ENCODE peak calls at places on chromosomes 12 and 14, in four cellular contexts. G is CD4-positive, CD25-positive, alpha-beta regulatory T cell; Z is Peyer's patch; B is iPS DF 6.9. N is an unnamed sample. For H3K27me3, the result is how much of the 10 kb centered on the place peaks cover.

GRCh38 chr14:72515779-72516770 is 377.8 kb downstream of the DPF3 start:
- DNase-seq in G (no peak), Z (no peak), B (no peak), N (no peak)

GRCh38 chr14:65330416-65330815 is 82.1 kb upstream of the FUT8 start:
- DNase-seq in G (no peak), Z (no peak), B (no peak), N (no peak)

GRCh38 chr12:6330192-6330591 is 11.7 kb downstream of the TNFRSF1A start:
- DNase-seq in G (no peak), Z (peak), B (no peak), N (no peak)

GRCh38 chr12:127393896-127394295 is 873.1 kb upstream of the TMEM132C start:
- DNase-seq in G (no peak), Z (no peak), B (no peak), N (no peak)

GRCh38 chr14:38197761-38198345 is 9.9 kb upstream of the SSTR1 start:
- DNase-seq in G (no peak), Z (no peak), B (no peak), N (no peak)

GRCh38 chr14:93137864-93138263 is 22.1 kb upstream of the ITPK1 start:
- DNase-seq in G (no peak), Z (peak), B (no peak), N (no peak)

GRCh38 chr14:38505221-38506095 is 249.6 kb upstream of the CLEC14A start:
- DNase-seq in G (no peak), Z (no peak), B (no peak), N (no peak)

GRCh38 chr12:123934829-123935228 is 37.8 kb downstream of the CCDC92 start:
- DNase-seq in G (no peak), Z (no peak), B (no peak), N (no peak)

GRCh38 chr14:25231006-25231405 is 181.1 kb upstream of the STXBP6 start:
- DNase-seq in G (no peak), Z (no peak), B (no peak), N (no peak)

GRCh38 chr12:49232940-49233841 is 31.7 kb upstream of the TUBA1C start:
- DNase-seq in G (no peak), Z (peak), B (no peak), N (no peak)

GRCh38 chr14:104522926-104523545 is 56.5 kb upstream of the C14orf180 start:
- DNase-seq in G (no peak), Z (no peak), B (no peak), N (no peak)

GRCh38 chr14:98503086-98503815 is 768.7 kb downstream of the BCL11B start:
- DNase-seq in G (no peak), Z (no peak), B (no peak), N (no peak)

GRCh38 chr12:58809064-58809607 is 111.2 kb downstream of the LRIG3 start:
- DNase-seq in G (no peak), Z (no peak), B (no peak), N (no peak)

GRCh38 chr14:72847721-72848120 is 46.2 kb downstream of the DPF3 start:
- DNase-seq in G (no peak), Z (no peak), B (no peak), N (no peak)

GRCh38 chr14:100775351-100775830 is 48.7 kb downstream of the DLK1 start:
- DNase-seq in G (no peak), Z (no peak), B (no peak), N (no peak)

GRCh38 chr12:58938440-58938839 is 18.1 kb upstream of the LRIG3 start:
- DNase-seq in G (no peak), Z (no peak), B (no peak), N (no peak)

GRCh38 chr12:124609041-124609984 is 41.9 kb upstream of the NCOR2 start:
- DNase-seq in G (peak), Z (peak), B (no peak), N (peak)

GRCh38 chr12:64733857-64734256 is 25.3 kb downstream of the GNS start:
- DNase-seq in G (no peak), Z (no peak), B (no peak), N (no peak)

GRCh38 chr14:88551094-88551870 is 3.5 kb downstream of the PTPN21 start:
- DNase-seq in G (peak), Z (peak), B (no peak), N (no peak)

GRCh38 chr14:50364792-50365191 is 31.9 kb downstream of the CDKL1 start:
- DNase-seq in G (no peak), Z (peak), B (no peak), N (no peak)

GRCh38 chr12:123891516-123892179 is 81.0 kb downstream of the CCDC92 start:
- DNase-seq in G (no peak), Z (no peak), B (no peak), N (no peak)

DNA sequence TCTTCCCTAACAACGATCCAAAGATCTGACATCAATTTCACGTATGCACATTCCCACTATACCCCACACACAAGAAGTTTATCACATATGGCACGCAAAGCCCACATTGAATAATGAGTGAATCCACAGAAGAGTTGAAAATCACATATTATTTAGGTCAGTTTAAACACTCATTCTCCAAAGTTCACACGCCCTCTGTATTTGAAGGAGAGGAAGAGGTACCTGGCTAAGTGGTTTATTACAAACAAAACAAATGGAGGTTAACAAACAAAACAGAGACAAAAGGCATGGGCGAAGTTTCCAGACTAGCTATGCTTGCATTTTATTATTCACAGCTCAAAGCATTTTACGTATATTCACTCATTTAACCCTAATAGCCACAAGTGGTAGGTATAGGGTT is 41.8 kb downstream of the CPM start:
- DNase-seq in G (no peak), Z (no peak), B (no peak), N (no peak)
- H3K4me3 ChIP-seq in G (no peak), Z (no peak), B (no peak), N (no peak)

GRCh38 chr14:94227029-94227428 is 52.9 kb downstream of the PPP4R4 start:
- DNase-seq in G (no peak), Z (no peak), B (no peak), N (no peak)

GRCh38 chr14:94225460-94225989 is 51.4 kb downstream of the PPP4R4 start:
- DNase-seq in G (no peak), Z (no peak), B (no peak), N (no peak)
- H3K27me3 ChIP-seq in G (under half), Z (under half), B (under half), N (under half)

DNA sequence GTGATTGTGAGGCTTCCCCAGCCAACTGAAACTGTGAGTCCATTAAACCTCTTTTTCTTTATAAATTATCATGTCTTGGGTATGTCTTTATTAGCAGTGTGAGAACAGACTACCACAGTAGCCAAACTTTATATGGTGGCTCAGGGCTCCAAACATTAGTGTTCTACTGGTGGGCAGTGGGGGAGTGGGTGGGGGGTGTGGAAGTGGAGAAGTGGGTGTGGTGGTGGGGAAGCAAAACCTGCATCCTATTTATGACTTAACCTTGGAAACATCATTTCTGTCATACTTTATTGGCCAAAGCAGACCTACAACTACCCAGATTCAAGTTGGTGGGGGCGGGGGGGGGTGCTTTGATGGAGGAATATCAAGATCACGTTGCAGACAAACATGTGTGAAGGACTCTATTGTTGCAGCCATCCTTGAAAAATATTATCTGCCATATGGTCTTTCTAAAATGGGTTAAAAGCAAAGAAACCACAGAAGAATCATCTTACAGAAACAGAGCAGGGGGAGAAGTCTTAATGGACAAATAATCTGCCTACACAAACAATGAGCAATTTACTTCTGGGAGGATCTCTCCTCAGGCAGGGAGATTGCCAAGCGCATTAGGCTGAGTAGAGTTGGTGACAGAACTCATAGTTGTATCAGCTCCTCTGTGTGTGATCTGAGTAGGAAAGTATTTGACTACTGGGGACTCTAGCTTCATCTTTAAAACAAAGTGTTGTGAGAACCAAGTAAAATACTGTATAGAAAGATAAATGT is 1.4 kb upstream of the PWP1 start:
- DNase-seq in G (peak), Z (no peak), B (no peak), N (no peak)
- H3K4me3 ChIP-seq in G (peak), Z (no peak), B (no peak), N (no peak)

GRCh38 chr12:29730481-29730880 is 53.3 kb downstream of the TMTC1 start:
- DNase-seq in G (no peak), Z (no peak), B (no peak), N (no peak)
- H3K27me3 ChIP-seq in G (under half), Z (under half), B (under half), N (under half)

GRCh38 chr12:12350868-12351463 is 924 bp upstream of the MANSC1 start:
- DNase-seq in G (no peak), Z (peak), B (no peak), N (no peak)
- H3K4me3 ChIP-seq in G (peak), Z (no peak), B (no peak), N (peak)

DNA sequence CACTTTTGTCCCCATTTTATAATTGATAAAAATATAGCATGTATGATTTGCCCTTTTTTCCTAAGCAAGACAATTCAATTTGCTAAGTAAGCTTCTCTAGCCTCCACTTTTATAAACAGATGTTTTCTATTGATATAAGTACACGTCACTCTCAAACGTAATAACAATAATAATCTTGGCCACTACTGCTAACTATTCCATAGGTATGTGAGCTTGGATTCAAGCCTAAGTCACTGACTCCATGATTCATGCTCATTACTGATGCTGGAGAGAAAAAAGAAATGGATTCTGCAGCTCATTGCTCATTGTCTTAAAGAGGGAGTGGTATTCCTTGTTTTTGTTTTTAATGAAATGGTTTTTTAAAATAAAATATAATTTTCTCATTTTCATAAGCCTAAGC is 661.0 kb downstream of the GALC start:
- DNase-seq in G (no peak), Z (no peak), B (no peak), N (no peak)
- H3K27me3 ChIP-seq in G (under half), Z (under half), B (under half), N (under half)

GRCh38 chr14:31161274-31161673 is 46.3 kb downstream of the HECTD1 start:
- DNase-seq in G (no peak), Z (no peak), B (no peak), N (no peak)
- H3K4me3 ChIP-seq in G (no peak), Z (no peak), B (no peak), N (no peak)